ENCODE peak calls at places on chromosomes 13 and 19, in four cellular contexts. One of them, this sample, is unnamed.
A peak's percentile ranks its signal among the peaks of the same experiment; 100 is the strongest.

GRCh38 chr13:70388935-70389334 is 280.7 kb upstream of the KLHL1 start:
- DNase-seq in GM12865: no peak
- DNase-seq in heart right ventricle: no peak
- DNase-seq in BJ: no peak
- DNase-seq in this sample: no peak

GRCh38 chr13:112722433-112723250 is 32.8 kb downstream of the ATP11A start:
- DNase-seq in GM12865: no peak
- DNase-seq in heart right ventricle: no peak
- DNase-seq in BJ: no peak
- DNase-seq in this sample: no peak

GRCh38 chr19:2032296-2032941 is 16.9 kb upstream of the BTBD2 start:
- DNase-seq in GM12865: no peak
- DNase-seq in heart right ventricle: peak; percentile 94
- DNase-seq in BJ: peak; percentile 35
- DNase-seq in this sample: peak; percentile 67

GRCh38 chr19:10854350-10855089 is 6.3 kb downstream of the C19orf38 start:
- DNase-seq in GM12865: no peak
- DNase-seq in heart right ventricle: no peak
- DNase-seq in BJ: no peak
- DNase-seq in this sample: no peak

GRCh38 chr13:28716511-28716910 is 2.3 kb downstream of the SLC46A3 start:
- DNase-seq in GM12865: no peak
- DNase-seq in heart right ventricle: no peak
- DNase-seq in BJ: peak; percentile 79
- DNase-seq in this sample: peak; percentile 58

GRCh38 chr13:113761136-113761535 is 2.1 kb downstream of the TMEM255B start:
- DNase-seq in GM12865: no peak
- DNase-seq in heart right ventricle: no peak
- DNase-seq in BJ: no peak
- DNase-seq in this sample: no peak

GRCh38 chr19:1221141-1221903 is 15.7 kb downstream of the STK11 start:
- DNase-seq in GM12865: no peak
- DNase-seq in heart right ventricle: peak; percentile 79
- DNase-seq in BJ: no peak
- DNase-seq in this sample: no peak

GRCh38 chr19:56367829-56368711 is 25.3 kb downstream of the ZNF582 start:
- DNase-seq in GM12865: peak; percentile 68
- DNase-seq in heart right ventricle: peak; percentile 95
- DNase-seq in BJ: peak; percentile 69
- DNase-seq in this sample: peak; percentile 87

GRCh38 chr19:19493841-19494546 is 21.4 kb downstream of the TSSK6 start:
- DNase-seq in GM12865: no peak
- DNase-seq in heart right ventricle: no peak
- DNase-seq in BJ: no peak
- DNase-seq in this sample: no peak

GRCh38 chr19:53537126-53537522 is 821 bp upstream of the ZNF331 start:
- DNase-seq in GM12865: no peak
- DNase-seq in heart right ventricle: no peak
- DNase-seq in BJ: no peak
- DNase-seq in this sample: no peak

GRCh38 chr19:53881482-53882390 is at the start of gene PRKCG:
- DNase-seq in GM12865: no peak
- DNase-seq in heart right ventricle: peak; percentile 43
- DNase-seq in BJ: no peak
- DNase-seq in this sample: no peak

GRCh38 chr13:97630725-97631124 is 196.8 kb downstream of the RAP2A start:
- DNase-seq in GM12865: no peak
- DNase-seq in heart right ventricle: no peak
- DNase-seq in BJ: no peak
- DNase-seq in this sample: no peak

GRCh38 chr19:40614595-40615411 is 13.6 kb downstream of the LTBP4 start:
- DNase-seq in GM12865: peak; percentile 62
- DNase-seq in heart right ventricle: peak; percentile 82
- DNase-seq in BJ: peak; percentile 87
- DNase-seq in this sample: peak; percentile 73

GRCh38 chr19:1767464-1767933 is 14.2 kb downstream of the ONECUT3 start:
- DNase-seq in GM12865: peak; percentile 41
- DNase-seq in heart right ventricle: peak; percentile 48
- DNase-seq in BJ: no peak
- DNase-seq in this sample: no peak

GRCh38 chr13:40148103-40148502 is 492.6 kb downstream of the COG6 start:
- DNase-seq in GM12865: no peak
- DNase-seq in heart right ventricle: no peak
- DNase-seq in BJ: no peak
- DNase-seq in this sample: no peak

GRCh38 chr19:57249329-57249728 is 8.9 kb downstream of the ZNF805 start:
- DNase-seq in GM12865: no peak
- DNase-seq in heart right ventricle: no peak
- DNase-seq in BJ: no peak
- DNase-seq in this sample: no peak

GRCh38 chr13:60931858-60932546 is 483.6 kb downstream of the PCDH20 start:
- DNase-seq in GM12865: no peak
- DNase-seq in heart right ventricle: no peak
- DNase-seq in BJ: no peak
- DNase-seq in this sample: no peak

GRCh38 chr13:73245271-73245670 is 186.5 kb downstream of the KLF5 start:
- DNase-seq in GM12865: no peak
- DNase-seq in heart right ventricle: no peak
- DNase-seq in BJ: no peak
- DNase-seq in this sample: no peak

GRCh38 chr13:42660367-42660965 is 86.5 kb downstream of the TNFSF11 start:
- DNase-seq in GM12865: no peak
- DNase-seq in heart right ventricle: no peak
- DNase-seq in BJ: no peak
- DNase-seq in this sample: no peak

GRCh38 chr13:28392896-28393295 is 102.0 kb downstream of the FLT1 start:
- DNase-seq in GM12865: no peak
- DNase-seq in heart right ventricle: no peak
- DNase-seq in BJ: no peak
- DNase-seq in this sample: no peak

GRCh38 chr13:45374917-45375316 is 33.9 kb upstream of the TPT1 start:
- DNase-seq in GM12865: no peak
- DNase-seq in heart right ventricle: no peak
- DNase-seq in BJ: no peak
- DNase-seq in this sample: no peak

GRCh38 chr13:47039106-47039505 is 142.3 kb upstream of the HTR2A start:
- DNase-seq in GM12865: no peak
- DNase-seq in heart right ventricle: no peak
- DNase-seq in BJ: peak; percentile 40
- DNase-seq in this sample: peak; percentile 73
- H3K4me3 ChIP-seq in GM12865: no peak overlapping the region
- H3K4me3 ChIP-seq in heart right ventricle: no peak overlapping the region
- H3K4me3 ChIP-seq in BJ: no peak overlapping the region
- H3K4me3 ChIP-seq in this sample: no peak overlapping the region

GRCh38 chr19:42323852-42324654 is 1.4 kb upstream of the MEGF8 start:
- DNase-seq in GM12865: peak; percentile 27
- DNase-seq in heart right ventricle: no peak
- DNase-seq in BJ: no peak
- DNase-seq in this sample: no peak

GRCh38 chr19:42322305-42322704 is 3.1 kb upstream of the MEGF8 start:
- DNase-seq in GM12865: no peak
- DNase-seq in heart right ventricle: no peak
- DNase-seq in BJ: no peak
- DNase-seq in this sample: no peak

GRCh38 chr19:42325308-42325895 is at the start of gene MEGF8:
- DNase-seq in GM12865: peak; percentile 99
- DNase-seq in heart right ventricle: peak; percentile 98
- DNase-seq in BJ: peak; percentile 95
- DNase-seq in this sample: peak; percentile 96

GRCh38 chr19:42324655-42325307 is 654 bp upstream of the MEGF8 start:
- DNase-seq in GM12865: no peak
- DNase-seq in heart right ventricle: no peak
- DNase-seq in BJ: no peak
- DNase-seq in this sample: no peak

GRCh38 chr19:42323473-42323851 is 2.0 kb upstream of the MEGF8 start:
- DNase-seq in GM12865: no peak
- DNase-seq in heart right ventricle: no peak
- DNase-seq in BJ: no peak
- DNase-seq in this sample: no peak
- H3K4me3 ChIP-seq in GM12865: no peak overlapping the region
- H3K4me3 ChIP-seq in heart right ventricle: no peak overlapping the region
- H3K4me3 ChIP-seq in BJ: no peak overlapping the region
- H3K4me3 ChIP-seq in this sample: no peak overlapping the region

GRCh38 chr19:4402171-4403004 is at the start of gene CHAF1A:
- DNase-seq in GM12865: peak; percentile 100
- DNase-seq in heart right ventricle: peak; percentile 99
- DNase-seq in BJ: peak; percentile 99
- DNase-seq in this sample: peak; percentile 100
- H3K4me3 ChIP-seq in GM12865: peak within 1 kb of the TSS; percentile 72
- H3K4me3 ChIP-seq in heart right ventricle: peak within 1 kb of the TSS; percentile 85
- H3K4me3 ChIP-seq in BJ: peak within 1 kb of the TSS; percentile 83
- H3K4me3 ChIP-seq in this sample: peak within 1 kb of the TSS; percentile 90

GRCh38 chr13:99955107-99955746 is 16.3 kb downstream of the ZIC5 start:
- DNase-seq in GM12865: no peak
- DNase-seq in heart right ventricle: no peak
- DNase-seq in BJ: no peak
- DNase-seq in this sample: no peak

GRCh38 chr13:99958402-99959126 is 13.0 kb downstream of the ZIC5 start:
- DNase-seq in GM12865: no peak
- DNase-seq in heart right ventricle: no peak
- DNase-seq in BJ: no peak
- DNase-seq in this sample: no peak

GRCh38 chr13:99955747-99956472 is 15.7 kb downstream of the ZIC5 start:
- DNase-seq in GM12865: no peak
- DNase-seq in heart right ventricle: no peak
- DNase-seq in BJ: no peak
- DNase-seq in this sample: no peak

GRCh38 chr13:99959127-99959529 is 12.4 kb downstream of the ZIC5 start:
- DNase-seq in GM12865: no peak
- DNase-seq in heart right ventricle: no peak
- DNase-seq in BJ: no peak
- DNase-seq in this sample: no peak

GRCh38 chr13:99956473-99957349 is 14.9 kb downstream of the ZIC5 start:
- DNase-seq in GM12865: no peak
- DNase-seq in heart right ventricle: no peak
- DNase-seq in BJ: no peak
- DNase-seq in this sample: no peak
- H3K4me3 ChIP-seq in GM12865: no peak overlapping the region
- H3K4me3 ChIP-seq in heart right ventricle: peak overlapping the region; percentile 18
- H3K4me3 ChIP-seq in BJ: no peak overlapping the region
- H3K4me3 ChIP-seq in this sample: peak overlapping the region; percentile 27

GRCh38 chr13:109784590-109785140 is 1.7 kb downstream of the IRS2 start:
- DNase-seq in GM12865: no peak
- DNase-seq in heart right ventricle: peak; percentile 86
- DNase-seq in BJ: no peak
- DNase-seq in this sample: no peak
- H3K4me3 ChIP-seq in GM12865: no peak overlapping the region
- H3K4me3 ChIP-seq in heart right ventricle: peak overlapping the region; percentile 70
- H3K4me3 ChIP-seq in BJ: peak overlapping the region; percentile 78
- H3K4me3 ChIP-seq in this sample: peak overlapping the region; percentile 79

GRCh38 chr19:46372901-46373572 is 26.1 kb downstream of the PPP5C start:
- DNase-seq in GM12865: no peak
- DNase-seq in heart right ventricle: no peak
- DNase-seq in BJ: no peak
- DNase-seq in this sample: no peak
- H3K4me3 ChIP-seq in GM12865: no peak overlapping the region
- H3K4me3 ChIP-seq in heart right ventricle: no peak overlapping the region
- H3K4me3 ChIP-seq in BJ: no peak overlapping the region
- H3K4me3 ChIP-seq in this sample: no peak overlapping the region

GRCh38 chr19:4758082-4758481 is 33.5 kb upstream of the FEM1A start:
- DNase-seq in GM12865: no peak
- DNase-seq in heart right ventricle: no peak
- DNase-seq in BJ: no peak
- DNase-seq in this sample: no peak

GRCh38 chr19:4763021-4763420 is 28.5 kb upstream of the FEM1A start:
- DNase-seq in GM12865: no peak
- DNase-seq in heart right ventricle: no peak
- DNase-seq in BJ: no peak
- DNase-seq in this sample: no peak

GRCh38 chr19:4758659-4759058 is 32.9 kb upstream of the FEM1A start:
- DNase-seq in GM12865: no peak
- DNase-seq in heart right ventricle: no peak
- DNase-seq in BJ: no peak
- DNase-seq in this sample: no peak

GRCh38 chr19:4760285-4760650 is 31.3 kb upstream of the FEM1A start:
- DNase-seq in GM12865: no peak
- DNase-seq in heart right ventricle: no peak
- DNase-seq in BJ: no peak
- DNase-seq in this sample: no peak

DNA sequence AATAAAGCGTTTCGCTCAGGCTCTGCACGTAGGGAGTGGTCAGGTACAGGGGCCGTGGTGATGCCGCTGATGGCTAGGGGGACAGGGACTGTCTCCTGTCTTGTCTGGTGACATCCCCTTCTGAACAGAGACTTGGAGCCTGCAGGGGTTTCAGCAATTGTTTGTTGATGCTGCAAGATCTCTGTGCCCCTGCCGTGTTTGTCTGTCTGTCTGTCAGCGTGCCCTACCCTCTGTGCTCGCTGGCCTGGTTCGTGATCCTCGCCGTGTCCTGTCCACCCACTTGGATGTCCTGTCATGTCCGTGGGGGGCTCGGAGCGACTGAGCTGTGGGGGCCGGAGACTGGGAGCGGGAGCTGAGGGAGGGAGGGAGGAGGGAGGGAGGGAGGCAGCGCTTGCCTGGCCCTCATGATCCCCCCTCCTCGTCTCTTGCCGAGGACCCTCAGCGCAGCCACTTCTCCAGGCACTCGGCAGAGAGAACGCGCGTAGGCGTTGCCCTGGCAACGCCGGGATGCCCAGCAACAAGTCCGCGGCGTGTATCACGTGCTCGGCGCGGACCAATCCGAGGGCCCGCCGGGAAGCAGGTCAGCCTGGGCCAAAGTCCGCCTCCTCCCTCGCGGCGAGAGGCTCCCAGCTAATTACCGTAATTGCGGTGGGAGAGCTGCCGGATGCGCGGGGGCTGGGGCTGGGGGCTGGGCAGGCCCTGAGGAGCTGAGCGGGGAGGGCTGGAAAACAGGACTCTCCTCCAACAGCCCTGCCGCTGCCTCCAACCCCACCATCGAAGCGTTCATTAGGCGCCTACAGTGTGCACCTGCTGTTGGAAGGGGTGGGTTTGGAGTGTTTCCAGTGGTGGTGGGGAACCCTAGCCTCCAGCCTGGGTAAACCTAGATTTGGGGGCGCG is 31.9 kb upstream of the FEM1A start:
- DNase-seq in GM12865: peak; percentile 92
- DNase-seq in heart right ventricle: peak; percentile 89
- DNase-seq in BJ: peak; percentile 31
- DNase-seq in this sample: peak; percentile 39
- H3K4me3 ChIP-seq in GM12865: peak overlapping the region; percentile 40
- H3K4me3 ChIP-seq in heart right ventricle: peak overlapping the region; percentile 14
- H3K4me3 ChIP-seq in BJ: peak overlapping the region; percentile 37
- H3K4me3 ChIP-seq in this sample: peak overlapping the region; percentile 41

DNA sequence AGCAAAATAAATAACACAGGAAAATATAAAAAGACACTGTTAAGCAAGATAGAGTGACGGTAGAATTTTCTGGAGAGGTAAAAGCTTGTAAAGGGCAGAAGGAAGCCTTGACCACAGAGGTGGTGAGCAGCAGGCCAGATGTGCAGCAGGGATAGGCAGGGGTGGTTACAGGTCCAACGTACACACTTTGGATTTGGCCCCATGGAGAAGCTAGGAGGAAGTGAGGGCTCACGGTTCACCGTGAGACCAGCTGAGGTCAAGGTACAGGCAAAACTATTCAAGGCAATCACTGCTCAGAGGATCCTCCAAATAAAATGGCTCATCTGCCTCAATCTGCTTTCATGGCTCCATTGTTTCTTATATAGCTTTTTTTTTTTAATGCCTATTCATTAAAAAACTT is 242.8 kb downstream of the B3GLCT start:
- DNase-seq in GM12865: no peak
- DNase-seq in heart right ventricle: no peak
- DNase-seq in BJ: no peak
- DNase-seq in this sample: no peak
- H3K4me3 ChIP-seq in GM12865: no peak overlapping the region
- H3K4me3 ChIP-seq in heart right ventricle: no peak overlapping the region
- H3K4me3 ChIP-seq in BJ: no peak overlapping the region
- H3K4me3 ChIP-seq in this sample: no peak overlapping the region

GRCh38 chr19:9205506-9206113 is 13.8 kb downstream of the OR7D4 start:
- DNase-seq in GM12865: peak; percentile 68
- DNase-seq in heart right ventricle: peak; percentile 67
- DNase-seq in BJ: peak; percentile 2
- DNase-seq in this sample: peak; percentile 6
- H3K4me3 ChIP-seq in GM12865: peak overlapping the region; percentile 32
- H3K4me3 ChIP-seq in heart right ventricle: no peak overlapping the region
- H3K4me3 ChIP-seq in BJ: peak overlapping the region; percentile 43
- H3K4me3 ChIP-seq in this sample: peak overlapping the region; percentile 28